ENCODE peak calls at places on chromosomes 4 and X, in five cellular contexts. Y is upper lobe of right lung, I is cardiac muscle cell, D is H7, T is HFF-Myc. R is an unnamed sample.

GRCh38 chr4:38060829-38061431 is 100.7 kb downstream of the PTTG2 start:
- DNase-seq in Y (no peak), I (peak), D (no peak), T (no peak), R (no peak)

GRCh38 chrX:125006704-125007103 is 313.0 kb upstream of the TEX13C start:
- DNase-seq in Y (no peak), I (no peak), D (no peak), T (no peak), R (no peak)

GRCh38 chr4:118801895-118802575 is 33.9 kb downstream of the SEC24D start:
- DNase-seq in Y (no peak), I (no peak), D (no peak), T (no peak), R (no peak)

GRCh38 chrX:22063284-22063683 is 31.2 kb downstream of the PHEX start:
- DNase-seq in Y (no peak), I (peak), D (no peak), T (no peak), R (peak)

GRCh38 chrX:8548446-8548845 is 83.8 kb downstream of the VCX3B start:
- DNase-seq in Y (no peak), I (no peak), D (no peak), T (no peak), R (no peak)

GRCh38 chr4:42167709-42168108 is 15.3 kb upstream of the BEND4 start:
- DNase-seq in Y (no peak), I (no peak), D (no peak), T (no peak), R (peak)

GRCh38 chr4:107774681-107775080 is 50.1 kb upstream of the SGMS2 start:
- DNase-seq in Y (no peak), I (peak), D (no peak), T (no peak), R (no peak)

GRCh38 chr4:28948501-28948900 is 1771.7 kb upstream of the PCDH7 start:
- DNase-seq in Y (no peak), I (peak), D (no peak), T (no peak), R (no peak)

GRCh38 chr4:77145806-77146425 is 11.1 kb upstream of the CCNG2 start:
- DNase-seq in Y (no peak), I (peak), D (no peak), T (no peak), R (peak)

GRCh38 chr4:83248486-83248885 is 36.1 kb downstream of the COQ2 start:
- DNase-seq in Y (no peak), I (no peak), D (no peak), T (no peak), R (no peak)

GRCh38 chrX:43717161-43717560 is 61.1 kb downstream of the MAOA start:
- DNase-seq in Y (no peak), I (no peak), D (no peak), T (no peak), R (no peak)

GRCh38 chr4:71772592-71772991 is 11.3 kb downstream of the GC start:
- DNase-seq in Y (no peak), I (no peak), D (no peak), T (no peak), R (no peak)

GRCh38 chr4:172232966-172233365 is 419.8 kb downstream of the GALNTL6 start:
- DNase-seq in Y (no peak), I (no peak), D (peak), T (no peak), R (no peak)

GRCh38 chr4:13522282-13523104 is 21.8 kb downstream of the NKX3-2 start:
- DNase-seq in Y (peak), I (no peak), D (peak), T (no peak), R (no peak)

GRCh38 chr4:156303708-156304107 is 350.0 kb upstream of the CTSO start:
- DNase-seq in Y (no peak), I (no peak), D (no peak), T (no peak), R (no peak)

GRCh38 chr4:119118397-119118796 is 17.2 kb upstream of the MYOZ2 start:
- DNase-seq in Y (no peak), I (peak), D (no peak), T (no peak), R (no peak)

GRCh38 chr4:174320501-174321199 is 36.9 kb downstream of the CEP44 start:
- DNase-seq in Y (no peak), I (no peak), D (no peak), T (no peak), R (no peak)

GRCh38 chr4:90328558-90328957 is 201.4 kb downstream of the CCSER1 start:
- DNase-seq in Y (peak), I (peak), D (no peak), T (no peak), R (no peak)

GRCh38 chr4:10502717-10503116 is 45.5 kb upstream of the ZNF518B start:
- DNase-seq in Y (no peak), I (no peak), D (no peak), T (no peak), R (no peak)

GRCh38 chr4:80072607-80073361 is at the start of gene ANTXR2:
- DNase-seq in Y (peak), I (peak), D (peak), T (peak), R (peak)

GRCh38 chr4:131635191-131635590 is 1513.9 kb upstream of the PCDH10 start:
- DNase-seq in Y (no peak), I (no peak), D (no peak), T (no peak), R (no peak)

GRCh38 chr4:123359449-123360306 is 36.9 kb upstream of the SPRY1 start:
- DNase-seq in Y (no peak), I (no peak), D (no peak), T (no peak), R (no peak)

GRCh38 chrX:102658551-102658950 is 7.3 kb downstream of the GPRASP1 start:
- DNase-seq in Y (no peak), I (peak), D (no peak), T (no peak), R (no peak)

GRCh38 chrX:132887569-132887968 is 70.9 kb downstream of the HS6ST2 start:
- DNase-seq in Y (no peak), I (no peak), D (no peak), T (no peak), R (no peak)

GRCh38 chr4:86043755-86044592 is 315.9 kb downstream of the MAPK10 start:
- DNase-seq in Y (no peak), I (peak), D (no peak), T (no peak), R (peak)

GRCh38 chrX:821311-822178 is 191.0 kb downstream of the SHOX start:
- DNase-seq in Y (no peak), I (no peak), D (no peak), T (no peak), R (no peak)

R was measured in MM.1S.